ENCODE peak calls at places on chromosomes 2 and 18, in four cellular contexts. N, J, D and V are unnamed samples.

GRCh38 chr18:58862851-58863538 is 1.7 kb upstream of the ZNF532 start:
- DNase-seq in N (peak), J (no peak), D (no peak), V (peak)

GRCh38 chr2:85889648-85890281 is 975 bp upstream of the ST3GAL5 start:
- DNase-seq in N (no peak), J (no peak), D (no peak), V (no peak)

GRCh38 chr2:62857139-62857931 is 151.8 kb downstream of the EHBP1 start:
- DNase-seq in N (no peak), J (no peak), D (no peak), V (no peak)

GRCh38 chr2:197240018-197240712 is 70.4 kb downstream of the ANKRD44 start:
- DNase-seq in N (no peak), J (no peak), D (no peak), V (no peak)

GRCh38 chr2:187689372-187689771 is 135.1 kb upstream of the TFPI start:
- DNase-seq in N (no peak), J (no peak), D (no peak), V (no peak)

GRCh38 chr2:71216501-71216900 is 10.4 kb downstream of the PAIP2B start:
- DNase-seq in N (no peak), J (no peak), D (no peak), V (no peak)

GRCh38 chr2:42859006-42859552 is 66.7 kb upstream of the HAAO start:
- DNase-seq in N (peak), J (no peak), D (peak), V (peak)

GRCh38 chr2:226426292-226426736 is 373.3 kb downstream of the IRS1 start:
- DNase-seq in N (no peak), J (no peak), D (no peak), V (no peak)

GRCh38 chr2:23756593-23757292 is 170.2 kb downstream of the ATAD2B start:
- DNase-seq in N (no peak), J (no peak), D (no peak), V (peak)

GRCh38 chr18:3916082-3916481 is 466.1 kb downstream of the TGIF1 start:
- DNase-seq in N (no peak), J (no peak), D (no peak), V (no peak)

GRCh38 chr2:43421194-43421593 is 174.6 kb downstream of the THADA start:
- DNase-seq in N (no peak), J (no peak), D (no peak), V (no peak)

GRCh38 chr2:190635781-190636180 is 13.1 kb upstream of the NAB1 start:
- DNase-seq in N (no peak), J (no peak), D (no peak), V (no peak)

GRCh38 chr18:58535340-58536186 is 93.3 kb downstream of the ALPK2 start:
- DNase-seq in N (peak), J (no peak), D (no peak), V (no peak)

GRCh38 chr2:111702119-111702808 is 181.7 kb downstream of the ANAPC1 start:
- DNase-seq in N (peak), J (peak), D (no peak), V (no peak)

GRCh38 chr2:141439524-141439923 is 691.3 kb downstream of the LRP1B start:
- DNase-seq in N (no peak), J (no peak), D (no peak), V (no peak)

GRCh38 chr2:240195316-240195861 is 54.9 kb upstream of the OTOS start:
- DNase-seq in N (no peak), J (no peak), D (no peak), V (no peak)

GRCh38 chr2:30366199-30366691 is 80.8 kb upstream of the LCLAT1 start:
- DNase-seq in N (peak), J (no peak), D (no peak), V (no peak)

GRCh38 chr2:32718752-32719151 is 90.9 kb downstream of the TTC27 start:
- DNase-seq in N (no peak), J (no peak), D (no peak), V (no peak)

GRCh38 chr2:28613616-28614501 is 118.0 kb downstream of the PLB1 start:
- DNase-seq in N (no peak), J (no peak), D (peak), V (peak)

GRCh38 chr2:38438133-38438532 is 61.1 kb upstream of the ATL2 start:
- DNase-seq in N (no peak), J (no peak), D (no peak), V (no peak)

GRCh38 chr2:24919100-24919976 is 699 bp downstream of the ADCY3 start:
- DNase-seq in N (peak), J (no peak), D (no peak), V (no peak)

GRCh38 chr18:47470941-47471340 is 219.5 kb upstream of the SKOR2 start:
- DNase-seq in N (no peak), J (no peak), D (no peak), V (no peak)

GRCh38 chr2:14634885-14635871 is 2.7 kb downstream of the LRATD1 start:
- DNase-seq in N (peak), J (no peak), D (peak), V (peak)

GRCh38 chr18:22385718-22386117 is 32.0 kb downstream of the CTAGE1 start:
- DNase-seq in N (no peak), J (no peak), D (no peak), V (no peak)

GRCh38 chr18:13235326-13235937 is 16.9 kb downstream of the LDLRAD4 start:
- DNase-seq in N (no peak), J (no peak), D (no peak), V (no peak)